ENCODE peak calls at places on chromosome 22, in nine cellular contexts. L, X, J, N, W, A, K, Y and U are unnamed samples.

GRCh38 chr22:35018995-35019394 is 47.0 kb upstream of the ISX start:
- DNase-seq in L (no peak), X (no peak), J (no peak), N (no peak), W (no peak), A (no peak), K (no peak), Y (no peak), U (no peak)

GRCh38 chr22:48940988-48941902 is 886.4 kb downstream of the BRD1 start:
- DNase-seq in L (no peak), X (no peak), J (no peak), N (no peak), W (peak), A (no peak), K (no peak), Y (no peak), U (no peak)

GRCh38 chr22:38754247-38755154 is 1.3 kb downstream of the SUN2 start:
- DNase-seq in L (peak), X (no peak), J (no peak), N (no peak), W (peak), A (peak), K (no peak), Y (no peak), U (no peak)

GRCh38 chr22:29040385-29041275 is 21.0 kb downstream of the C22orf31 start:
- DNase-seq in L (peak), X (no peak), J (peak), N (peak), W (peak), A (peak), K (no peak), Y (peak), U (peak)

GRCh38 chr22:36419912-36420882 is 32.4 kb upstream of the MYH9 start:
- DNase-seq in L (no peak), X (no peak), J (no peak), N (no peak), W (no peak), A (no peak), K (no peak), Y (no peak), U (no peak)

GRCh38 chr22:17243524-17243923 is 24.3 kb upstream of the ADA2 start:
- DNase-seq in L (peak), X (no peak), J (no peak), N (no peak), W (no peak), A (no peak), K (no peak), Y (no peak), U (peak)

GRCh38 chr22:47655930-47656329 is 893.5 kb downstream of the TBC1D22A start:
- DNase-seq in L (no peak), X (no peak), J (no peak), N (no peak), W (no peak), A (no peak), K (no peak), Y (no peak), U (no peak)

GRCh38 chr22:22944268-22944985 is 56.8 kb downstream of the IGLL5 start:
- DNase-seq in L (no peak), X (peak), J (no peak), N (no peak), W (no peak), A (no peak), K (no peak), Y (no peak), U (peak)

GRCh38 chr22:35523167-35523928 is 17.3 kb upstream of the RASD2 start:
- DNase-seq in L (no peak), X (no peak), J (no peak), N (no peak), W (no peak), A (no peak), K (no peak), Y (no peak), U (no peak)

GRCh38 chr22:36759481-36760159 is 16.3 kb downstream of the IFT27 start:
- DNase-seq in L (no peak), X (peak), J (no peak), N (no peak), W (no peak), A (no peak), K (no peak), Y (no peak), U (no peak)

GRCh38 chr22:23548501-23549197 is 31.4 kb downstream of the IGLL1 start:
- DNase-seq in L (no peak), X (no peak), J (no peak), N (no peak), W (no peak), A (no peak), K (no peak), Y (no peak), U (no peak)

DNA sequence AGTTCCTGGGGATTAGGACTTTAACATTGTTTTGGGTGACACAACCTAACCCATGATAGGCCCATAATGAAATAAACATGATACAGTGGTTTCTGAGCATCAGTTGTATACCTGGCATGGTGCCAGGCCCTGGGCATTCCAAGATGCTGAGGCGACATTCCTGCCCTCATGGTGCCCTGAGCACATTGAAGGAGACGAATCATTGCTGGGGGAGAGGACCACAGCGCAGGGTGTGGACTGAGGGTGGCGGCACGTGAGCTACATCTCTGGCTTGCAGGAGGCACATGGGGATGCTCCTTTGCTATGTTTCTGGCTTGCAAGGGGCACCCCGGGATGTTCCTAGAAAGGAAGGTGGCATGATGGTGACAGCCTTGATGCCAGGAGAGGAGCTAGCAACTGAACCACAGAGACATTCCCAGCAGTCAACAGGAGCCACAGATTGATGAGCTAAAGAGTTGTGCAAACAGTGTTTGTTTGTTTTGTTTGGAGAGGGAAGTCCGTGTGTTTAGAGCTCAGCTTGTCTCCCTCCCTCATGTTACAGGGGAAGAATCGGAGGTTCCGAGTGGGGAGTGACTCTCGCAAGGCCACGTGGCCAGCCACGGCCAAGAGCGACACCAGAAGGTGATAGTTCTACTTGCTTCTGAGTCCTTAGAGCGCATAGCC is 106.4 kb downstream of the MIAT start:
- DNase-seq in L (no peak), X (no peak), J (no peak), N (no peak), W (no peak), A (peak), K (no peak), Y (no peak), U (no peak)
- TF ChIP-seq CTCF in L (no peak), X (no peak), J (no peak), N (no peak), W (no peak), A (no peak), K (no peak), Y (no peak), U (no peak)

GRCh38 chr22:32760815-32761214 is 40.7 kb upstream of the TIMP3 start:
- DNase-seq in L (no peak), X (no peak), J (no peak), N (no peak), W (no peak), A (no peak), K (no peak), Y (no peak), U (no peak)

GRCh38 chr22:32764330-32765116 is 37.0 kb upstream of the TIMP3 start:
- DNase-seq in L (no peak), X (no peak), J (peak), N (no peak), W (no peak), A (peak), K (no peak), Y (peak), U (no peak)

GRCh38 chr22:32758866-32759385 is 42.6 kb upstream of the TIMP3 start:
- DNase-seq in L (no peak), X (no peak), J (no peak), N (no peak), W (no peak), A (no peak), K (no peak), Y (no peak), U (no peak)

GRCh38 chr22:32760396-32760795 is 41.1 kb upstream of the TIMP3 start:
- DNase-seq in L (no peak), X (no peak), J (no peak), N (no peak), W (no peak), A (no peak), K (no peak), Y (no peak), U (no peak)

GRCh38 chr22:32761251-32761903 is 40.1 kb upstream of the TIMP3 start:
- DNase-seq in L (no peak), X (no peak), J (no peak), N (no peak), W (no peak), A (no peak), K (no peak), Y (no peak), U (no peak)
- TF ChIP-seq CTCF in L (no peak), X (no peak), J (no peak), N (no peak), W (no peak), A (no peak), K (no peak), Y (no peak), U (no peak)

GRCh38 chr22:32901925-32902324 is 100.4 kb downstream of the TIMP3 start:
- DNase-seq in L (no peak), X (no peak), J (no peak), N (no peak), W (no peak), A (no peak), K (no peak), Y (no peak), U (no peak)
- TF ChIP-seq CTCF in L (peak), X (peak), J (no peak), N (no peak), W (no peak), A (no peak), K (no peak), Y (no peak), U (no peak)

DNA sequence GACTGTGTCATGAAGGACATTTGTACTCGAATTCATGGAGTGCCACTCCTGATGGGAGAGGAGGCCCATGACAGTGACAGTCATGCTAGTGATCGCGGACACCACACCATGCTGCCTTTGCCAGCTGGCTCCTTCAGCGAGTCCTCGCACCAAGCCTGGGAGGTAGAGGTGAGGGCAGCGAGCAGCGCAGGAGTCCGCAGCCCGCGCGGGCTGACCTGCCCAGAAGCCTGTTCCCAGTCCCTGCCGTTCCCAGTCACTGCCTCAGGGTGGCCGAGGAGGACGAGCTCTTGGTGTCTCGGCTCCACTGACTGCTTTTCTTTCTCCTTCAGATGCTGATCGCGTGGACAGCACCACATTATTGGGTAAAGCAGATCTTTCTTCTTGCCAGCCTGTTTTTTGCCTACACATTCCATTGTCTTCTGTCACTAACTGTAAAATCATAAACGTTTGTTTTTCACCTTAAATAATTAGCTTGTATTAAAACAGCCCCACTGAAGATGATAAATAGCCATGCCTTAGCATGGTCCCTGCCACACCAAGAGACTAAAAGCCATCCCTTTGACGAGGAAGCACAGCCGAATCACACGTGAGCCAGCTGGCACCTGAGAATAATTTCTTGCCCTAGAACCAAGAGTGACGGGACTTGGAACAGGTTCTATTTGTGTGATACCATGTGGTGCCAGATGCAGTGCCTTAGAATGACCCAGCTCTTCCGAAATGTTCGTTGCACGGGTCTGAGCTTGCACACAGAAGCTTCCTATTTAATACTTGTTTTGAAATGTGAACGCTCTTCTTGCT is 25.5 kb downstream of the FAM118A start:
- DNase-seq in L (no peak), X (no peak), J (no peak), N (no peak), W (no peak), A (no peak), K (no peak), Y (no peak), U (no peak)
- TF ChIP-seq CTCF in L (no peak), X (no peak), J (peak), N (no peak), W (no peak), A (no peak), K (no peak), Y (peak), U (no peak)

GRCh38 chr22:45831394-45831793 is 145.6 kb downstream of the WNT7B start:
- DNase-seq in L (peak), X (no peak), J (no peak), N (peak), W (no peak), A (peak), K (no peak), Y (no peak), U (no peak)

GRCh38 chr22:45832959-45833580 is 143.9 kb downstream of the WNT7B start:
- DNase-seq in L (no peak), X (no peak), J (no peak), N (no peak), W (no peak), A (no peak), K (no peak), Y (no peak), U (no peak)

GRCh38 chr22:45830531-45831245 is 146.3 kb downstream of the WNT7B start:
- DNase-seq in L (no peak), X (no peak), J (no peak), N (peak), W (no peak), A (no peak), K (no peak), Y (no peak), U (no peak)

GRCh38 chr22:45833613-45834012 is 143.3 kb downstream of the WNT7B start:
- DNase-seq in L (no peak), X (no peak), J (no peak), N (no peak), W (no peak), A (no peak), K (no peak), Y (no peak), U (no peak)

GRCh38 chr22:45832180-45832579 is 144.8 kb downstream of the WNT7B start:
- DNase-seq in L (no peak), X (no peak), J (no peak), N (no peak), W (no peak), A (no peak), K (no peak), Y (no peak), U (no peak)
- TF ChIP-seq CTCF in L (no peak), X (no peak), J (peak), N (no peak), W (no peak), A (no peak), K (no peak), Y (peak), U (no peak)

GRCh38 chr22:20816559-20816958 is 42.1 kb downstream of the PI4KA start:
- DNase-seq in L (no peak), X (no peak), J (no peak), N (no peak), W (no peak), A (no peak), K (no peak), Y (no peak), U (no peak)
- TF ChIP-seq CTCF in L (no peak), X (no peak), J (no peak), N (no peak), W (no peak), A (no peak), K (no peak), Y (no peak), U (no peak)

DNA sequence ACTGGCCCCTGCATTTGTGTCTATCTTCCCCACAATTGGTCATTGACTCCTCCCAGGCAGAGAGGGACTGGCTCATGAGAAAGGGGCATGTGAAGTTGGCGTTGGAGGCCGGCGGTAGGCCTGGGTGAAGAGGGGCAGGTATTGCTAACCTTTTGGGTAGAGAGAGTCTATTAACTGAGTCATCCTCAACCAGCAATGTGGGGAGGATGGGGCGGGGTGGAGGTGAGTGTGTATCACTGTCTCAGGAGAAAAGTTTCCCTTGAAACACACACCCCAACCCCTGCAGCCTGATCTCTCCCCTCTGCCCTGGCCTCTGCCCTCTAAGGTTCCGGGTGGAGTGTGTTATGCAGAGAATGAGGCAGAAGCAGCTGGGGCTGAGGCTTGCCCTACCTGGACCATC is 60.1 kb upstream of the PHF21B start:
- DNase-seq in L (no peak), X (no peak), J (no peak), N (no peak), W (no peak), A (no peak), K (no peak), Y (no peak), U (no peak)
- TF ChIP-seq CTCF in L (no peak), X (no peak), J (no peak), N (no peak), W (no peak), A (no peak), K (no peak), Y (no peak), U (no peak)